ENCODE peak calls at places on chromosome 5, in ten cellular contexts. N is Ammon's horn; H is CD8-positive, alpha-beta memory T cell; O is H4; U is left cardiac atrium; I is fibroblast of pulmonary artery; M is activated naive CD4-positive, alpha-beta T cell; F is NCI-H345; B is naive B cell; W is mucosa of descending colon. Z is an unnamed sample.

GRCh38 chr5:176995122-176995490 is 11.5 kb downstream of the UIMC1 start:
- DNase-seq in N (no peak), H (no peak), O (no peak), U (no peak), I (peak; percentile 31), M (no peak), F (no peak), B (no peak), W (no peak), Z (no peak)

GRCh38 chr5:102528600-102528999 is 29.8 kb upstream of the SLCO6A1 start:
- DNase-seq in N (no peak), H (no peak), O (no peak), U (no peak), I (peak; percentile 16), M (no peak), F (no peak), B (no peak), W (no peak), Z (no peak)

GRCh38 chr5:140322751-140323731 is 20.1 kb upstream of the PFDN1 start:
- DNase-seq in N (peak; percentile 81), H (no peak), O (no peak), U (peak; percentile 59), I (peak; percentile 95), M (no peak), F (no peak), B (no peak), W (no peak), Z (no peak)

GRCh38 chr5:173513521-173513991 is 102.9 kb downstream of the BOD1 start:
- DNase-seq in N (peak; percentile 19), H (no peak), O (no peak), U (no peak), I (no peak), M (no peak), F (no peak), B (no peak), W (no peak), Z (no peak)

GRCh38 chr5:112799661-112800060 is 61.4 kb upstream of the SRP19 start:
- DNase-seq in N (no peak), H (no peak), O (no peak), U (no peak), I (no peak), M (no peak), F (no peak), B (no peak), W (no peak), Z (no peak)

GRCh38 chr5:29039994-29040393 is 2001.6 kb upstream of the CDH9 start:
- DNase-seq in N (no peak), H (no peak), O (no peak), U (no peak), I (no peak), M (no peak), F (no peak), B (no peak), W (no peak), Z (no peak)

GRCh38 chr5:150502106-150502505 is 5.8 kb upstream of the NDST1 start:
- DNase-seq in N (no peak), H (no peak), O (no peak), U (no peak), I (no peak), M (no peak), F (no peak), B (no peak), W (peak; percentile 23), Z (no peak)

GRCh38 chr5:130164966-130165365 is 260.7 kb downstream of the CHSY3 start:
- DNase-seq in N (no peak), H (no peak), O (peak; percentile 11), U (no peak), I (peak; percentile 85), M (no peak), F (no peak), B (no peak), W (no peak), Z (no peak)

GRCh38 chr5:132431682-132432081 is 58.9 kb downstream of the IRF1 start:
- DNase-seq in N (no peak), H (no peak), O (no peak), U (no peak), I (no peak), M (no peak), F (no peak), B (no peak), W (no peak), Z (no peak)

GRCh38 chr5:116959843-116960242 is 385.2 kb upstream of the SEMA6A start:
- DNase-seq in N (no peak), H (no peak), O (no peak), U (no peak), I (no peak), M (no peak), F (no peak), B (no peak), W (no peak), Z (no peak)

GRCh38 chr5:115857621-115858349 is 16.1 kb downstream of the AP3S1 start:
- DNase-seq in N (no peak), H (no peak), O (peak; percentile 41), U (no peak), I (peak; percentile 66), M (no peak), F (no peak), B (no peak), W (no peak), Z (no peak)

GRCh38 chr5:6713274-6714181 is at the start of gene TENT4A:
- DNase-seq in N (no peak), H (peak; percentile 26), O (no peak), U (peak; percentile 67), I (no peak), M (no peak), F (peak; percentile 53), B (peak; percentile 9), W (peak; percentile 68), Z (no peak)

GRCh38 chr5:68420476-68421344 is 205.2 kb downstream of the PIK3R1 start:
- DNase-seq in N (no peak), H (no peak), O (no peak), U (peak; percentile 46), I (no peak), M (no peak), F (no peak), B (no peak), W (no peak), Z (no peak)

GRCh38 chr5:80632700-80633099 is 21.8 kb upstream of the MSH3 start:
- DNase-seq in N (no peak), H (no peak), O (no peak), U (no peak), I (no peak), M (no peak), F (no peak), B (no peak), W (no peak), Z (no peak)

GRCh38 chr5:83095973-83096539 is 18.7 kb downstream of the XRCC4 start:
- DNase-seq in N (peak; percentile 5), H (no peak), O (peak; percentile 48), U (no peak), I (peak; percentile 69), M (no peak), F (no peak), B (no peak), W (no peak), Z (no peak)

GRCh38 chr5:73718762-73719161 is 92.8 kb downstream of the ARHGEF28 start:
- DNase-seq in N (no peak), H (no peak), O (no peak), U (no peak), I (no peak), M (no peak), F (no peak), B (no peak), W (no peak), Z (no peak)

GRCh38 chr5:1061916-1062315 is 49.9 kb downstream of the SLC12A7 start:
- DNase-seq in N (no peak), H (no peak), O (no peak), U (no peak), I (no peak), M (no peak), F (no peak), B (no peak), W (no peak), Z (no peak)

GRCh38 chr5:9644630-9645029 is 14.5 kb upstream of the TAS2R1 start:
- DNase-seq in N (no peak), H (no peak), O (peak; percentile 24), U (no peak), I (peak; percentile 59), M (no peak), F (no peak), B (no peak), W (no peak), Z (no peak)

GRCh38 chr5:81895312-81895711 is 76.5 kb upstream of the ATG10 start:
- DNase-seq in N (no peak), H (no peak), O (no peak), U (no peak), I (peak; percentile 8), M (no peak), F (no peak), B (no peak), W (no peak), Z (no peak)

GRCh38 chr5:306011-306805 is 15.3 kb upstream of the AHRR start:
- DNase-seq in N (no peak), H (no peak), O (no peak), U (no peak), I (no peak), M (no peak), F (no peak), B (no peak), W (no peak), Z (no peak)

GRCh38 chr5:173829826-173830225 is 58.3 kb upstream of the CPEB4 start:
- DNase-seq in N (no peak), H (no peak), O (peak; percentile 61), U (no peak), I (no peak), M (no peak), F (no peak), B (no peak), W (no peak), Z (no peak)

GRCh38 chr5:112977440-112977861 is 853 bp downstream of the DCP2 start:
- DNase-seq in N (no peak), H (no peak), O (no peak), U (no peak), I (no peak), M (no peak), F (no peak), B (no peak), W (no peak), Z (no peak)

GRCh38 chr5:174312270-174312617 is 266.7 kb downstream of the NSG2 start:
- DNase-seq in N (no peak), H (no peak), O (no peak), U (no peak), I (no peak), M (no peak), F (no peak), B (no peak), W (no peak), Z (no peak)

GRCh38 chr5:6773342-6774035 is 60.3 kb downstream of the TENT4A start:
- DNase-seq in N (peak; percentile 25), H (no peak), O (no peak), U (no peak), I (no peak), M (no peak), F (peak; percentile 90), B (no peak), W (no peak), Z (no peak)

GRCh38 chr5:80653497-80653896 is 955 bp upstream of the MSH3 start:
- DNase-seq in N (no peak), H (no peak), O (no peak), U (no peak), I (no peak), M (no peak), F (no peak), B (no peak), W (no peak), Z (no peak)

GRCh38 chr5:98104454-98105188 is 668.8 kb upstream of the RGMB start:
- DNase-seq in N (no peak), H (no peak), O (no peak), U (no peak), I (no peak), M (no peak), F (no peak), B (no peak), W (no peak), Z (no peak)